ENCODE peak calls at places on chromosomes 4 and X, in four cellular contexts. One of them, this sample, is unnamed.

GRCh38 chr4:110231869-110232268 is 33.5 kb upstream of the ELOVL6 start:
- DNase-seq in lung: no peak
- DNase-seq in CD8-positive, alpha-beta T cell: no peak
- DNase-seq in ascending aorta: no peak
- DNase-seq in this sample: no peak

GRCh38 chr4:13537832-13538177 is 6.5 kb downstream of the NKX3-2 start:
- DNase-seq in lung: no peak
- DNase-seq in CD8-positive, alpha-beta T cell: no peak
- DNase-seq in ascending aorta: no peak
- DNase-seq in this sample: no peak

GRCh38 chrX:69036674-69037573 is 128.3 kb downstream of the PJA1 start:
- DNase-seq in lung: peak; percentile 22
- DNase-seq in CD8-positive, alpha-beta T cell: no peak
- DNase-seq in ascending aorta: peak; percentile 24
- DNase-seq in this sample: no peak

GRCh38 chr4:181525641-181526040 is 717.6 kb upstream of the TENM3 start:
- DNase-seq in lung: no peak
- DNase-seq in CD8-positive, alpha-beta T cell: no peak
- DNase-seq in ascending aorta: no peak
- DNase-seq in this sample: no peak

GRCh38 chrX:130393451-130394074 is 8.1 kb upstream of the GPR119 start:
- DNase-seq in lung: peak; percentile 36
- DNase-seq in CD8-positive, alpha-beta T cell: no peak
- DNase-seq in ascending aorta: no peak
- DNase-seq in this sample: peak; percentile 43

GRCh38 chr4:38782452-38783108 is at the start of gene TLR10:
- DNase-seq in lung: peak; percentile 50
- DNase-seq in CD8-positive, alpha-beta T cell: no peak
- DNase-seq in ascending aorta: no peak
- DNase-seq in this sample: no peak

GRCh38 chrX:80216086-80216485 is 201.5 kb downstream of the TBX22 start:
- DNase-seq in lung: no peak
- DNase-seq in CD8-positive, alpha-beta T cell: no peak
- DNase-seq in ascending aorta: no peak
- DNase-seq in this sample: no peak

GRCh38 chrX:110280954-110281353 is 36.9 kb downstream of the AMMECR1 start:
- DNase-seq in lung: no peak
- DNase-seq in CD8-positive, alpha-beta T cell: no peak
- DNase-seq in ascending aorta: no peak
- DNase-seq in this sample: no peak

GRCh38 chrX:41526268-41526667 is 79.1 kb downstream of the NYX start:
- DNase-seq in lung: no peak
- DNase-seq in CD8-positive, alpha-beta T cell: no peak
- DNase-seq in ascending aorta: no peak
- DNase-seq in this sample: no peak

GRCh38 chr4:56914336-56914735 is 6.6 kb downstream of the REST start:
- DNase-seq in lung: no peak
- DNase-seq in CD8-positive, alpha-beta T cell: no peak
- DNase-seq in ascending aorta: no peak
- DNase-seq in this sample: no peak

GRCh38 chr4:33218238-33218637 is 2498.1 kb downstream of the PCDH7 start:
- DNase-seq in lung: no peak
- DNase-seq in CD8-positive, alpha-beta T cell: no peak
- DNase-seq in ascending aorta: no peak
- DNase-seq in this sample: no peak

GRCh38 chr4:152690706-152691651 is 11.2 kb upstream of the TMEM154 start:
- DNase-seq in lung: no peak
- DNase-seq in CD8-positive, alpha-beta T cell: no peak
- DNase-seq in ascending aorta: no peak
- DNase-seq in this sample: no peak

GRCh38 chr4:4659871-4660651 is 118.2 kb upstream of the STX18 start:
- DNase-seq in lung: no peak
- DNase-seq in CD8-positive, alpha-beta T cell: no peak
- DNase-seq in ascending aorta: no peak
- DNase-seq in this sample: peak; percentile 91

DNA sequence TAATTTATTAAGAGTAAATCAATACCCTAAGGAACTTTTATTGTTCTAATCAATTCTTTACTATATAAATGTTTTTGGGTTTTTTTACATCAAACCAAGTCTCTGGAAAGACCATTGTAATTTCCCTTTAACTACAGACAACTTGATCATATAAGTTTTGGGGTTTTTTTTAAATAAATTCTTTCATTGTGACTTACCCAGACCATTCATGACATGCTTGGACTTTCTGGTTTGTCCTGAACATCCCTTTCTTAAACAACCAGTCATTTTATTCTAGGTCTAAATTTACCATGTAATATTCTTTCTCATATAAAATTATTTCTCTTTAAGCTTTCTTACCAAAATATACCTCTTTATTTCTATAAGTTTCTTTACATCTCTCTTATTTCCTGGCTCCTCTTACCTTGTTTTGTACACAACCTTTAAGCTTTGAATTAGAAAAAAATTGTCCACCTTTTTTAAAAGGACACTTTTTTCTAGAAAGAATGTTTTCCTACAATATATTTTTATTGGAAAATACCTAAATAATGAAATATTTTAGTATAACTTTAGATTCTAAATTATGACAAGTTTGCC is 8.4 kb downstream of the CNGA1 start:
- DNase-seq in lung: no peak
- DNase-seq in CD8-positive, alpha-beta T cell: no peak
- DNase-seq in ascending aorta: no peak
- DNase-seq in this sample: no peak
- H3K9me3 ChIP-seq in lung: no peaks in the 10 kb centered on the region
- H3K9me3 ChIP-seq in CD8-positive, alpha-beta T cell: no peaks in the 10 kb centered on the region
- H3K9me3 ChIP-seq in ascending aorta: no peaks in the 10 kb centered on the region
- H3K9me3 ChIP-seq in this sample: no peaks in the 10 kb centered on the region

DNA sequence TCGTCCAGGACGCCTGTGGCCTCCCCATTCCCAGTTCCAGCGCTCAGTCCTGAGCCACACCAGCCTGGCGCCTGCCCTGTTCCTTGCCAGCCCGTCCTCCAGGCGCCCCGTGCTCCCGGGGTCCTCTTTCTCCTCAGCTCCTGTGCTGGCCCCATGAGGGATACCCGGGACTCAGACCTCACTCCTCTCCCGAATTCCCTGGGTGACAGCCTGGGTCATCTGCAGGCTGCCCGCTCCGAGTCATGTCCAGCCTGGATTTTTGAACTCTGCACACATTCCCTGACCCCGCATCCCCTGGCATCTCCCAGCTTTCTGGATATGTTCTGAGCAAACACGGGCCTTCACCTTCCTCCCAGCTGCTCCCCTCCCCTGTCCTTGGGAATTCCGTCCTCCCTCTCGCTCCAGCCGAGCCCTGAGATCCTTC is 14.9 kb upstream of the ADD1 start:
- DNase-seq in lung: no peak
- DNase-seq in CD8-positive, alpha-beta T cell: no peak
- DNase-seq in ascending aorta: peak; percentile 44
- DNase-seq in this sample: no peak
- H3K36me3 ChIP-seq in lung: peaks cover 88% of the 10 kb centered on the region
- H3K36me3 ChIP-seq in CD8-positive, alpha-beta T cell: peaks cover 31% of the 10 kb centered on the region
- H3K36me3 ChIP-seq in ascending aorta: peaks cover 21% of the 10 kb centered on the region
- H3K36me3 ChIP-seq in this sample: no peaks in the 10 kb centered on the region

GRCh38 chr4:101157415-101158135 is 189.8 kb downstream of the PPP3CA start:
- DNase-seq in lung: no peak
- DNase-seq in CD8-positive, alpha-beta T cell: no peak
- DNase-seq in ascending aorta: no peak
- DNase-seq in this sample: no peak

GRCh38 chr4:101155368-101155767 is 192.0 kb downstream of the PPP3CA start:
- DNase-seq in lung: no peak
- DNase-seq in CD8-positive, alpha-beta T cell: no peak
- DNase-seq in ascending aorta: no peak
- DNase-seq in this sample: peak; percentile 33

GRCh38 chr4:101155859-101156430 is 191.4 kb downstream of the PPP3CA start:
- DNase-seq in lung: no peak
- DNase-seq in CD8-positive, alpha-beta T cell: no peak
- DNase-seq in ascending aorta: no peak
- DNase-seq in this sample: no peak

GRCh38 chr4:101158136-101158485 is 189.2 kb downstream of the PPP3CA start:
- DNase-seq in lung: no peak
- DNase-seq in CD8-positive, alpha-beta T cell: no peak
- DNase-seq in ascending aorta: no peak
- DNase-seq in this sample: no peak

DNA sequence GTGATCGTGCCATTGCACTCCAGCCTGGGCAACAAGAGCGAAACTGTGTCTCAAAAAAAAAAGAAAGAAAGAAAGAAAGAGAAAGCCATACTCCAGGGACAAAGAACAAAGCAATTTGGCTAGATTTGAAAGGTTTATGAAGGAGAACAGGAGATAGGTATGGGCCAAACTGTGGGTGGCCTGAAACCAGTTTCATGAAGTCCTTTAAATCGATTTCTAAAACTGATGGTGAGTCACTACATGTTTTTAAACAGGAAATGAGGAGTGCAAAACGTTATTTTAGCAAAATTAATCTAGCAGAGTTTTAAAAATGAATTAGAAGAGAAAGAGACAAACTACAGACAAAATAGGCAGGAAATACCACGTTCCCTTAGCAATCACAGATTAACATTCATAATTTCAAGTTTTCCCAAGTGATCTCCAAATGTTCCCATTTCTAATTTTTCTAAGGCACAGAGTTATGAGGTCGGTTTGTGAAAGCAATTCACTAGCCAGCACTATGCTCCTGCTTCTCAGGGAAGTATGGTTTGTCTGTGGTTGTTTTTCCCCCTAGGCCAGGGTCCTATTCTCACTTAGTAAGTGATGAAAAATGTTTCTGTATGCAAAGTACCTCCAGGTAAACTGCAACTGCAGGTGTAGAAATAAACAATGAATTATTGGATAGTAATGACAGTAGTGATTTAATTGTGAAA is 190.6 kb downstream of the PPP3CA start:
- DNase-seq in lung: no peak
- DNase-seq in CD8-positive, alpha-beta T cell: no peak
- DNase-seq in ascending aorta: no peak
- DNase-seq in this sample: no peak
- H3K4me3 ChIP-seq in lung: no peak overlapping the region
- H3K4me3 ChIP-seq in CD8-positive, alpha-beta T cell: no peak overlapping the region
- H3K4me3 ChIP-seq in ascending aorta: peak overlapping the region; percentile 4
- H3K4me3 ChIP-seq in this sample: no peak overlapping the region

DNA sequence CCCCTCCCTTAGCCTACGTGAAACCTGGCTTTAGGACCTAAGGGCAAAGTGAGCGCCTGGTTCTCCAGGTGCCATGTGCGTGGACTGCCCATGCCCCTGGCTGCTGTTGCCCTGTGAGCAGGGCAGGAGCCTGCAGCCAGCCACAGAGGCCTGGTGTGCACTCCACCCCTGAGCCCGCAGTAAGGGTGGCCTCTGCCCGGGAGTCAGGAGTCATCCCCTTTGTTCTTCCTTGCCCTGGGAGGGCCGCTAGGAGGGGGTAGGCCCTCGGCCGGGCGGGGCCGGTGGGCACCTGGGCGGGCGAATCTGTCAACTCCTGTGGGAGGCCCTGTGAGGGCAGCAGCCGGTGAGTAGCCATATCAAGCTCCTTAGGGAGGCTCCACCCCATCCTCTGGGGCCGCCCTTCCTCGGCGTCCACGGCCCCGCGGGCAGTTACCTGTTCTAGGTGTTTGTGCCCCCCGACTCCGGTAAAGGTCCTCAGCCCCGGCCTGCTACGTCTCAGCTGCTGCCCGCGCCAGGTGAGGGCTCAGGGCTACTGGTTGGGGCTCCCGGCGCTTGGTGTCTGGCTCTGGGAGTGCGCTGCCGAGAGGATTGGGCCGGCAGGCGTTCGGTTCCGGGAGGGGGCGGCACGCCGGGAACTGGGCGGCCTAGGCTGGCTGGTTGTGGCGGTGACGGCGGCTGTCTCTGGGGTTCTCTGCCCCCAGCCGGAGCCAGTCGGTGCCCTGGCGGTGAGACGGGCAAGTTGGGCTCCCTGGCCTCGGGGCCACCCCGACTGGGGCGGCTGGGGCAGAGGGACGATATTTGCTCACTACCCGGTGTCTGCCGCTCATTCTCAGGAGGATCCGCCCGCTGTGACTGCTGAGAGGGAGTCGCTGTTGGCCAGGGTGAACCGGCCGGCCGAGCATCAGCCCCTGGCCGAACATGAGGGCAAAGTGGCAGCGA is 1060.2 kb downstream of the TECRL start:
- DNase-seq in lung: no peak
- DNase-seq in CD8-positive, alpha-beta T cell: no peak
- DNase-seq in ascending aorta: no peak
- DNase-seq in this sample: no peak
- H3K9me3 ChIP-seq in lung: peaks cover 8% of the 10 kb centered on the region
- H3K9me3 ChIP-seq in CD8-positive, alpha-beta T cell: peaks cover 3% of the 10 kb centered on the region
- H3K9me3 ChIP-seq in ascending aorta: no peaks in the 10 kb centered on the region
- H3K9me3 ChIP-seq in this sample: peaks cover 12% of the 10 kb centered on the region

DNA sequence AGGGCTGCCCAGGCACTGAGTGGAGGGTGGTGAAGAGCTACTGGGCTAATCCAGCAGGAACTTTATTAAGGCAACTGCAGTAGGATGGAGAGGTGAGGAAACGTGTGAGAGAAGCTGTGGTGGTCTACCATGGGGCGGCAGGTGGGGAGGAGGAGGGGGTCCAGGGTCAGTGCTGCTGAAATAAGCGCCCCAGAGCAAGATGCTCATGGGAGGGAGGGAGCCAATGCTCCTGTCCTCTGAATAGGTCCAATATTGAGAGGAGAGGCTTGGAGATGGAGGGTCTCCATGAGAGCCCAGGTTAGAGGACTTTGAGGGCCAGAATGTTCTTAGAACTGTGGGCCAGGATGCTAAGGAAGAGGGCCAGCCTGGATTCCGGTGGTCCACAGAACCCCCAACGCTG is 35.2 kb downstream of the EVC start:
- DNase-seq in lung: no peak
- DNase-seq in CD8-positive, alpha-beta T cell: no peak
- DNase-seq in ascending aorta: peak; percentile 46
- DNase-seq in this sample: no peak
- H3K36me3 ChIP-seq in lung: peaks cover 4% of the 10 kb centered on the region
- H3K36me3 ChIP-seq in CD8-positive, alpha-beta T cell: no peaks in the 10 kb centered on the region
- H3K36me3 ChIP-seq in ascending aorta: peaks cover 52% of the 10 kb centered on the region
- H3K36me3 ChIP-seq in this sample: peaks cover 5% of the 10 kb centered on the region

This sample was measured in MG63.